ENCODE peak calls at places on chromosomes 5 and 9, in seven cellular contexts. One of them, this sample, is unnamed.

GRCh38 chr5:3036041-3036440 is 284.6 kb upstream of the IRX2 start:
- DNase-seq in vagina: peak; percentile 74
- DNase-seq in lung: no peak
- DNase-seq in left colon: no peak
- DNase-seq in NCI-H2171 treated with DMSO at 0.1 percent for 48 hours: no peak
- DNase-seq in GM19239: no peak
- DNase-seq in activated gamma-delta T cell: no peak
- DNase-seq in this sample: no peak

GRCh38 chr9:20070336-20070735 is 281.5 kb upstream of the SLC24A2 start:
- DNase-seq in vagina: no peak
- DNase-seq in NCI-H2171 treated with DMSO at 0.1 percent for 48 hours: no peak
- DNase-seq in lung: no peak
- DNase-seq in activated gamma-delta T cell: no peak
- DNase-seq in GM19239: no peak
- DNase-seq in left colon: no peak
- DNase-seq in this sample: no peak

GRCh38 chr9:123820139-123820538 is 109.8 kb downstream of the DENND1A start:
- DNase-seq in lung: no peak
- DNase-seq in activated gamma-delta T cell: no peak
- DNase-seq in NCI-H2171 treated with DMSO at 0.1 percent for 48 hours: no peak
- DNase-seq in GM19239: no peak
- DNase-seq in left colon: no peak
- DNase-seq in vagina: no peak
- DNase-seq in this sample: no peak

GRCh38 chr9:85041737-85042136 is 372.2 kb downstream of the NTRK2 start:
- DNase-seq in vagina: no peak
- DNase-seq in GM19239: no peak
- DNase-seq in left colon: no peak
- DNase-seq in NCI-H2171 treated with DMSO at 0.1 percent for 48 hours: no peak
- DNase-seq in lung: no peak
- DNase-seq in activated gamma-delta T cell: no peak
- DNase-seq in this sample: no peak

GRCh38 chr9:72635197-72635596 is 113.8 kb downstream of the TMC1 start:
- DNase-seq in activated gamma-delta T cell: no peak
- DNase-seq in GM19239: no peak
- DNase-seq in lung: no peak
- DNase-seq in NCI-H2171 treated with DMSO at 0.1 percent for 48 hours: no peak
- DNase-seq in left colon: no peak
- DNase-seq in vagina: no peak
- DNase-seq in this sample: peak; percentile 27

GRCh38 chr9:69985971-69986370 is 57.7 kb upstream of the MAMDC2 start:
- DNase-seq in GM19239: no peak
- DNase-seq in left colon: no peak
- DNase-seq in vagina: no peak
- DNase-seq in activated gamma-delta T cell: no peak
- DNase-seq in lung: no peak
- DNase-seq in NCI-H2171 treated with DMSO at 0.1 percent for 48 hours: no peak
- DNase-seq in this sample: no peak

GRCh38 chr5:128062172-128062746 is 21.3 kb upstream of the SLC12A2 start:
- DNase-seq in left colon: no peak
- DNase-seq in lung: no peak
- DNase-seq in NCI-H2171 treated with DMSO at 0.1 percent for 48 hours: no peak
- DNase-seq in activated gamma-delta T cell: no peak
- DNase-seq in vagina: no peak
- DNase-seq in GM19239: no peak
- DNase-seq in this sample: no peak

GRCh38 chr9:79489241-79490000 is 82.3 kb upstream of the TLE4 start:
- DNase-seq in NCI-H2171 treated with DMSO at 0.1 percent for 48 hours: no peak
- DNase-seq in activated gamma-delta T cell: no peak
- DNase-seq in lung: no peak
- DNase-seq in vagina: no peak
- DNase-seq in GM19239: no peak
- DNase-seq in left colon: peak; percentile 29
- DNase-seq in this sample: peak; percentile 4

GRCh38 chr9:23219471-23219870 is 606.6 kb downstream of the ELAVL2 start:
- DNase-seq in left colon: no peak
- DNase-seq in vagina: no peak
- DNase-seq in activated gamma-delta T cell: no peak
- DNase-seq in NCI-H2171 treated with DMSO at 0.1 percent for 48 hours: no peak
- DNase-seq in lung: no peak
- DNase-seq in GM19239: no peak
- DNase-seq in this sample: no peak

GRCh38 chr9:35940474-35941467 is 17.2 kb downstream of the OR2S2 start:
- DNase-seq in GM19239: no peak
- DNase-seq in vagina: no peak
- DNase-seq in lung: no peak
- DNase-seq in NCI-H2171 treated with DMSO at 0.1 percent for 48 hours: no peak
- DNase-seq in activated gamma-delta T cell: no peak
- DNase-seq in left colon: no peak
- DNase-seq in this sample: no peak

GRCh38 chr5:123156577-123157296 is 67.7 kb downstream of the PRDM6 start:
- DNase-seq in lung: no peak
- DNase-seq in left colon: no peak
- DNase-seq in GM19239: no peak
- DNase-seq in activated gamma-delta T cell: no peak
- DNase-seq in NCI-H2171 treated with DMSO at 0.1 percent for 48 hours: no peak
- DNase-seq in vagina: no peak
- DNase-seq in this sample: no peak

GRCh38 chr9:1238407-1238806 is 188.2 kb downstream of the DMRT2 start:
- DNase-seq in GM19239: no peak
- DNase-seq in vagina: no peak
- DNase-seq in lung: no peak
- DNase-seq in NCI-H2171 treated with DMSO at 0.1 percent for 48 hours: peak; percentile 11
- DNase-seq in left colon: no peak
- DNase-seq in activated gamma-delta T cell: no peak
- DNase-seq in this sample: no peak

GRCh38 chr9:138045541-138046490 is 168.2 kb downstream of the CACNA1B start:
- DNase-seq in NCI-H2171 treated with DMSO at 0.1 percent for 48 hours: no peak
- DNase-seq in lung: no peak
- DNase-seq in activated gamma-delta T cell: no peak
- DNase-seq in left colon: peak; percentile 12
- DNase-seq in GM19239: no peak
- DNase-seq in vagina: peak; percentile 95
- DNase-seq in this sample: no peak

GRCh38 chr9:111065414-111065813 is 27.1 kb upstream of the LPAR1 start:
- DNase-seq in GM19239: no peak
- DNase-seq in left colon: no peak
- DNase-seq in vagina: no peak
- DNase-seq in activated gamma-delta T cell: no peak
- DNase-seq in NCI-H2171 treated with DMSO at 0.1 percent for 48 hours: no peak
- DNase-seq in lung: no peak
- DNase-seq in this sample: no peak

GRCh38 chr9:72476617-72477375 is 44.6 kb upstream of the TMC1 start:
- DNase-seq in GM19239: no peak
- DNase-seq in vagina: no peak
- DNase-seq in NCI-H2171 treated with DMSO at 0.1 percent for 48 hours: peak; percentile 9
- DNase-seq in lung: no peak
- DNase-seq in activated gamma-delta T cell: no peak
- DNase-seq in left colon: peak; percentile 68
- DNase-seq in this sample: no peak

GRCh38 chr5:150465926-150466325 is 16.4 kb upstream of the RPS14 start:
- DNase-seq in activated gamma-delta T cell: no peak
- DNase-seq in left colon: no peak
- DNase-seq in NCI-H2171 treated with DMSO at 0.1 percent for 48 hours: no peak
- DNase-seq in vagina: no peak
- DNase-seq in GM19239: no peak
- DNase-seq in lung: no peak
- DNase-seq in this sample: no peak

GRCh38 chr9:107992269-107992668 is 502.7 kb upstream of the KLF4 start:
- DNase-seq in left colon: no peak
- DNase-seq in NCI-H2171 treated with DMSO at 0.1 percent for 48 hours: no peak
- DNase-seq in vagina: no peak
- DNase-seq in GM19239: no peak
- DNase-seq in activated gamma-delta T cell: no peak
- DNase-seq in lung: no peak
- DNase-seq in this sample: no peak